ENCODE peak calls at places on chromosomes 4 and X, in seven cellular contexts. R, H, M, E, T, A and S are unnamed samples.

GRCh38 chr4:10296730-10297129 is 160.5 kb downstream of the ZNF518B start:
- DNase-seq in R (no peak), H (no peak), T (peak; percentile 29), M (no peak), A (no peak), E (no peak), S (no peak)

GRCh38 chr4:142405021-142405991 is 440.8 kb downstream of the INPP4B start:
- DNase-seq in M (no peak), R (no peak), A (peak; percentile 30), E (no peak), H (no peak), T (peak; percentile 38), S (peak; percentile 60)

GRCh38 chr4:183249854-183250253 is 70.2 kb downstream of the CLDN22 start:
- DNase-seq in R (no peak), A (no peak), H (peak; percentile 57), M (no peak), T (no peak), E (no peak), S (no peak)

GRCh38 chrX:11464836-11465458 is 171.7 kb downstream of the AMELX start:
- DNase-seq in M (no peak), E (no peak), H (no peak), R (peak; percentile 19), A (no peak), T (no peak), S (no peak)

GRCh38 chr4:53365486-53366300 is at the start of gene SCFD2:
- DNase-seq in T (peak; percentile 98), M (peak; percentile 82), E (peak; percentile 99), R (peak; percentile 97), H (peak; percentile 94), A (peak; percentile 97), S (peak; percentile 99)

GRCh38 chrX:49878128-49878833 is 1.0 kb upstream of the USP27X start:
- DNase-seq in T (no peak), A (peak; percentile 46), M (no peak), E (no peak), H (peak; percentile 45), R (peak; percentile 11), S (no peak)

GRCh38 chrX:12614266-12614665 is 176.9 kb upstream of the PRPS2 start:
- DNase-seq in A (no peak), H (no peak), R (no peak), E (no peak), T (no peak), M (no peak), S (no peak)

GRCh38 chr4:8916251-8916913 is 44.7 kb upstream of the HMX1 start:
- DNase-seq in M (no peak), T (peak; percentile 16), H (peak; percentile 15), A (no peak), E (peak; percentile 90), R (no peak), S (peak; percentile 69)

GRCh38 chr4:134552063-134552462 is 350.5 kb upstream of the PABPC4L start:
- DNase-seq in R (no peak), T (no peak), A (no peak), M (no peak), H (no peak), E (no peak), S (no peak)

GRCh38 chrX:17403231-17403691 is 28.3 kb downstream of the NHS start:
- DNase-seq in A (no peak), T (peak; percentile 57), M (no peak), R (no peak), E (no peak), H (no peak), S (no peak)

GRCh38 chr4:137131201-137131600 is 401.1 kb downstream of the PCDH18 start:
- DNase-seq in H (no peak), M (no peak), E (no peak), A (no peak), R (no peak), T (no peak), S (no peak)

GRCh38 chr4:3699261-3699660 is 66.9 kb upstream of the ADRA2C start:
- DNase-seq in M (no peak), T (no peak), E (no peak), H (no peak), R (no peak), A (peak; percentile 0), S (no peak)

GRCh38 chr4:179867300-179867878 is 2375.8 kb upstream of the TENM3 start:
- DNase-seq in H (peak; percentile 56), A (no peak), M (peak; percentile 79), R (peak; percentile 15), T (no peak), E (no peak), S (no peak)

GRCh38 chrX:130896816-130897508 is 6.0 kb downstream of the ENOX2 start:
- DNase-seq in M (no peak), E (no peak), H (no peak), R (no peak), A (no peak), T (no peak), S (no peak)

GRCh38 chr4:1205641-1206298 is 33.4 kb upstream of the SPON2 start:
- DNase-seq in T (peak; percentile 23), E (no peak), M (no peak), R (no peak), H (no peak), A (peak; percentile 26), S (no peak)

GRCh38 chr4:29549308-29549707 is 1170.9 kb upstream of the PCDH7 start:
- DNase-seq in T (no peak), H (no peak), R (no peak), M (no peak), A (no peak), E (no peak), S (no peak)

GRCh38 chr4:126572264-126572663 is 1060.5 kb upstream of the INTU start:
- DNase-seq in A (no peak), R (peak; percentile 17), E (no peak), H (no peak), T (no peak), M (no peak), S (no peak)

GRCh38 chrX:84340981-84341380 is 153.0 kb upstream of the RPS6KA6 start:
- DNase-seq in M (no peak), A (no peak), H (no peak), R (no peak), T (no peak), E (no peak), S (no peak)

GRCh38 chr4:109815151-109816081 is at the start of gene GAR1:
- DNase-seq in H (peak; percentile 88), T (peak; percentile 92), A (peak; percentile 84), E (peak; percentile 98), M (peak; percentile 91), R (peak; percentile 85), S (peak; percentile 94)
- TF ChIP-seq EP300 in H (peak; percentile 28), T (peak; percentile 26), A (no peak), E (no peak), M (no peak), R (peak; percentile 72), S (no peak)

GRCh38 chrX:47456080-47456479 is 26.9 kb downstream of the ZNF41 start:
- DNase-seq in E (no peak), M (no peak), R (no peak), H (no peak), T (no peak), A (no peak), S (no peak)

GRCh38 chrX:47447607-47448006 is 35.4 kb downstream of the ZNF41 start:
- DNase-seq in R (no peak), M (no peak), T (no peak), A (no peak), E (no peak), H (no peak), S (no peak)

GRCh38 chrX:47448165-47448806 is 34.7 kb downstream of the ZNF41 start:
- DNase-seq in R (no peak), T (no peak), M (no peak), H (no peak), E (no peak), A (no peak), S (no peak)

GRCh38 chrX:47446971-47447370 is 36.1 kb downstream of the ZNF41 start:
- DNase-seq in A (no peak), M (no peak), T (no peak), E (no peak), H (no peak), R (no peak), S (no peak)

GRCh38 chrX:47452112-47452511 is 30.9 kb downstream of the ZNF41 start:
- DNase-seq in T (no peak), R (no peak), E (no peak), M (no peak), A (no peak), H (no peak), S (no peak)
- H3K9me3 ChIP-seq in T (peaks cover 4% of the 10 kb centered on the region), R (peaks cover 7% of the 10 kb centered on the region), E (peaks cover 32% of the 10 kb centered on the region), M (peaks cover 23% of the 10 kb centered on the region), A (peaks cover 6% of the 10 kb centered on the region), H (no peaks in the 10 kb centered on the region), S (no peaks in the 10 kb centered on the region)

GRCh38 chr4:113469926-113470325 is 291.6 kb downstream of the CAMK2D start:
- DNase-seq in T (no peak), R (no peak), H (no peak), M (no peak), A (no peak), E (no peak), S (no peak)

GRCh38 chr4:113468165-113469022 is 293.1 kb downstream of the CAMK2D start:
- DNase-seq in H (peak; percentile 3), R (no peak), A (peak; percentile 65), T (peak; percentile 63), E (peak; percentile 93), M (peak; percentile 66), S (peak; percentile 91)

GRCh38 chr4:113469023-113469390 is 292.5 kb downstream of the CAMK2D start:
- DNase-seq in M (no peak), H (no peak), R (no peak), A (no peak), E (no peak), T (no peak), S (no peak)

GRCh38 chr4:113471141-113471860 is 290.2 kb downstream of the CAMK2D start:
- DNase-seq in M (no peak), E (no peak), A (no peak), R (no peak), H (no peak), T (no peak), S (no peak)

DNA sequence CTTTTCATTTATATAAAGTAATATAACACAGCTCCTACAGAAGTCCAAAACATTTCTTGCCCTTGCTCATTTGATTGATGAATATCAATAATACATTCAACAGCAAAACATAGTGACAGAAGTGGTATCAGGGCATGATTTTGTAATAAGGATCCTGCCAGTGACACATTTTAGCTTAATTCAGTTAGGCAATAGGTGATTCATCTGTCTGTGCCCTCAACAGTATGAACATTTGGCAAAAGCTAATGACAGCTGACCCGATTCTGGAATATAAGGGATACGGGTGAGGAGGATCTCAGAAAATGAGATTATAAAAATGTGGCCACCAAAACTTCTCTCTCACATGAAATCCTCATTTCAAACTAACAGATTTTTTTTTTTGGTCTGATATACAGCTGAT is 294.0 kb downstream of the CAMK2D start:
- DNase-seq in T (no peak), A (no peak), H (no peak), R (no peak), M (no peak), E (no peak), S (no peak)
- H3K27ac ChIP-seq in T (no peak overlapping the region), A (no peak overlapping the region), H (peak overlapping the region; percentile 97), R (no peak overlapping the region), M (no peak overlapping the region), E (peak overlapping the region; percentile 83), S (peak overlapping the region; percentile 89)

GRCh38 chr4:109703664-109704351 is 563 bp upstream of the CASP6 start:
- DNase-seq in A (no peak), R (no peak), E (no peak), M (no peak), T (no peak), H (no peak), S (no peak)

GRCh38 chr4:109702950-109703663 is at the start of gene CASP6:
- DNase-seq in M (peak; percentile 49), E (peak; percentile 94), R (peak; percentile 85), T (peak; percentile 92), A (peak; percentile 84), H (peak; percentile 87), S (peak; percentile 89)

GRCh38 chr4:109708435-109708834 is 5.2 kb upstream of the CASP6 start:
- DNase-seq in E (no peak), T (no peak), R (no peak), A (no peak), H (no peak), M (no peak), S (no peak)

GRCh38 chr4:109708990-109709389 is 5.7 kb upstream of the CASP6 start:
- DNase-seq in R (no peak), E (no peak), A (no peak), M (no peak), T (no peak), H (no peak), S (no peak)
- TF ChIP-seq EP300 in R (no peak), E (no peak), A (no peak), M (no peak), T (no peak), H (no peak), S (no peak)